ENCODE peak calls at places on chromosomes 5 and 9, in ten cellular contexts. One of them, this sample, is unnamed.

GRCh38 chr5:68872088-68872842 is 221.5 kb upstream of the SLC30A5 start:
- DNase-seq in CD4-positive, CD25-positive, alpha-beta regulatory T cell: no peak
- DNase-seq in NCI-H1092: no peak
- DNase-seq in RWPE1: no peak
- DNase-seq in iPS-NIHi11: peak
- DNase-seq in fibroblast of lung: peak
- DNase-seq in caudate nucleus: no peak
- DNase-seq in substantia nigra: no peak
- DNase-seq in choroid plexus epithelial cell: peak
- DNase-seq in sciatic nerve: no peak
- DNase-seq in this sample: no peak

GRCh38 chr5:142777858-142778257 is 7.7 kb downstream of the ARHGAP26 start:
- DNase-seq in CD4-positive, CD25-positive, alpha-beta regulatory T cell: no peak
- DNase-seq in NCI-H1092: no peak
- DNase-seq in RWPE1: no peak
- DNase-seq in iPS-NIHi11: no peak
- DNase-seq in fibroblast of lung: no peak
- DNase-seq in caudate nucleus: no peak
- DNase-seq in substantia nigra: no peak
- DNase-seq in choroid plexus epithelial cell: no peak
- DNase-seq in sciatic nerve: no peak
- DNase-seq in this sample: no peak

GRCh38 chr9:13171261-13171660 is 108.2 kb downstream of the MPDZ start:
- DNase-seq in CD4-positive, CD25-positive, alpha-beta regulatory T cell: no peak
- DNase-seq in NCI-H1092: no peak
- DNase-seq in RWPE1: no peak
- DNase-seq in iPS-NIHi11: no peak
- DNase-seq in fibroblast of lung: no peak
- DNase-seq in caudate nucleus: no peak
- DNase-seq in substantia nigra: no peak
- DNase-seq in choroid plexus epithelial cell: peak
- DNase-seq in sciatic nerve: no peak
- DNase-seq in this sample: no peak

GRCh38 chr9:99400184-99400731 is 178.2 kb downstream of the SEC61B start:
- DNase-seq in CD4-positive, CD25-positive, alpha-beta regulatory T cell: no peak
- DNase-seq in NCI-H1092: no peak
- DNase-seq in RWPE1: no peak
- DNase-seq in iPS-NIHi11: peak
- DNase-seq in fibroblast of lung: no peak
- DNase-seq in caudate nucleus: no peak
- DNase-seq in substantia nigra: no peak
- DNase-seq in choroid plexus epithelial cell: peak
- DNase-seq in sciatic nerve: no peak
- DNase-seq in this sample: no peak

GRCh38 chr5:151107738-151108520 is 27.1 kb upstream of the TNIP1 start:
- DNase-seq in CD4-positive, CD25-positive, alpha-beta regulatory T cell: no peak
- DNase-seq in NCI-H1092: no peak
- DNase-seq in RWPE1: no peak
- DNase-seq in iPS-NIHi11: no peak
- DNase-seq in fibroblast of lung: peak
- DNase-seq in caudate nucleus: peak
- DNase-seq in substantia nigra: peak
- DNase-seq in choroid plexus epithelial cell: peak
- DNase-seq in sciatic nerve: no peak
- DNase-seq in this sample: no peak

GRCh38 chr9:127535834-127536233 is 76.2 kb upstream of the STXBP1 start:
- DNase-seq in CD4-positive, CD25-positive, alpha-beta regulatory T cell: no peak
- DNase-seq in NCI-H1092: no peak
- DNase-seq in RWPE1: no peak
- DNase-seq in iPS-NIHi11: no peak
- DNase-seq in fibroblast of lung: no peak
- DNase-seq in caudate nucleus: no peak
- DNase-seq in substantia nigra: no peak
- DNase-seq in choroid plexus epithelial cell: peak
- DNase-seq in sciatic nerve: no peak
- DNase-seq in this sample: no peak

GRCh38 chr5:108481355-108481931 is 99.5 kb upstream of the FBXL17 start:
- DNase-seq in CD4-positive, CD25-positive, alpha-beta regulatory T cell: no peak
- DNase-seq in NCI-H1092: peak
- DNase-seq in RWPE1: peak
- DNase-seq in iPS-NIHi11: peak
- DNase-seq in fibroblast of lung: peak
- DNase-seq in caudate nucleus: no peak
- DNase-seq in substantia nigra: no peak
- DNase-seq in choroid plexus epithelial cell: peak
- DNase-seq in sciatic nerve: no peak
- DNase-seq in this sample: peak

GRCh38 chr9:16321461-16322119 is 548.9 kb downstream of the BNC2 start:
- DNase-seq in CD4-positive, CD25-positive, alpha-beta regulatory T cell: no peak
- DNase-seq in NCI-H1092: no peak
- DNase-seq in RWPE1: no peak
- DNase-seq in iPS-NIHi11: no peak
- DNase-seq in fibroblast of lung: peak
- DNase-seq in caudate nucleus: no peak
- DNase-seq in substantia nigra: no peak
- DNase-seq in choroid plexus epithelial cell: peak
- DNase-seq in sciatic nerve: no peak
- DNase-seq in this sample: no peak

GRCh38 chr9:90268613-90269012 is 374.0 kb downstream of the DIRAS2 start:
- DNase-seq in CD4-positive, CD25-positive, alpha-beta regulatory T cell: no peak
- DNase-seq in NCI-H1092: no peak
- DNase-seq in RWPE1: no peak
- DNase-seq in iPS-NIHi11: no peak
- DNase-seq in fibroblast of lung: no peak
- DNase-seq in caudate nucleus: no peak
- DNase-seq in substantia nigra: no peak
- DNase-seq in choroid plexus epithelial cell: no peak
- DNase-seq in sciatic nerve: no peak
- DNase-seq in this sample: no peak

GRCh38 chr5:143577554-143577953 is 174.1 kb upstream of the NR3C1 start:
- DNase-seq in CD4-positive, CD25-positive, alpha-beta regulatory T cell: no peak
- DNase-seq in NCI-H1092: no peak
- DNase-seq in RWPE1: no peak
- DNase-seq in iPS-NIHi11: no peak
- DNase-seq in fibroblast of lung: no peak
- DNase-seq in caudate nucleus: no peak
- DNase-seq in substantia nigra: no peak
- DNase-seq in choroid plexus epithelial cell: no peak
- DNase-seq in sciatic nerve: no peak
- DNase-seq in this sample: peak

GRCh38 chr5:132826424-132827082 is 3.9 kb downstream of the SHROOM1 start:
- DNase-seq in CD4-positive, CD25-positive, alpha-beta regulatory T cell: no peak
- DNase-seq in NCI-H1092: no peak
- DNase-seq in RWPE1: no peak
- DNase-seq in iPS-NIHi11: no peak
- DNase-seq in fibroblast of lung: no peak
- DNase-seq in caudate nucleus: no peak
- DNase-seq in substantia nigra: no peak
- DNase-seq in choroid plexus epithelial cell: no peak
- DNase-seq in sciatic nerve: no peak
- DNase-seq in this sample: no peak

GRCh38 chr9:129383005-129383414 is 204.9 kb upstream of the IER5L start:
- DNase-seq in CD4-positive, CD25-positive, alpha-beta regulatory T cell: no peak
- DNase-seq in NCI-H1092: no peak
- DNase-seq in RWPE1: peak
- DNase-seq in iPS-NIHi11: peak
- DNase-seq in fibroblast of lung: no peak
- DNase-seq in caudate nucleus: no peak
- DNase-seq in substantia nigra: no peak
- DNase-seq in choroid plexus epithelial cell: no peak
- DNase-seq in sciatic nerve: peak
- DNase-seq in this sample: no peak

GRCh38 chr9:91770229-91770628 is 179.8 kb downstream of the ROR2 start:
- DNase-seq in CD4-positive, CD25-positive, alpha-beta regulatory T cell: no peak
- DNase-seq in NCI-H1092: no peak
- DNase-seq in RWPE1: peak
- DNase-seq in iPS-NIHi11: no peak
- DNase-seq in fibroblast of lung: no peak
- DNase-seq in caudate nucleus: no peak
- DNase-seq in substantia nigra: no peak
- DNase-seq in choroid plexus epithelial cell: no peak
- DNase-seq in sciatic nerve: no peak
- DNase-seq in this sample: no peak

GRCh38 chr5:159038907-159039306 is 60.8 kb downstream of the EBF1 start:
- DNase-seq in CD4-positive, CD25-positive, alpha-beta regulatory T cell: no peak
- DNase-seq in NCI-H1092: no peak
- DNase-seq in RWPE1: no peak
- DNase-seq in iPS-NIHi11: no peak
- DNase-seq in fibroblast of lung: peak
- DNase-seq in caudate nucleus: no peak
- DNase-seq in substantia nigra: no peak
- DNase-seq in choroid plexus epithelial cell: peak
- DNase-seq in sciatic nerve: no peak
- DNase-seq in this sample: no peak

GRCh38 chr5:177300236-177300880 is 3.2 kb downstream of the RAB24 start:
- DNase-seq in CD4-positive, CD25-positive, alpha-beta regulatory T cell: peak
- DNase-seq in NCI-H1092: no peak
- DNase-seq in RWPE1: peak
- DNase-seq in iPS-NIHi11: peak
- DNase-seq in fibroblast of lung: peak
- DNase-seq in caudate nucleus: no peak
- DNase-seq in substantia nigra: peak
- DNase-seq in choroid plexus epithelial cell: peak
- DNase-seq in sciatic nerve: no peak
- DNase-seq in this sample: no peak

GRCh38 chr5:6703791-6704190 is 9.4 kb upstream of the TENT4A start:
- DNase-seq in CD4-positive, CD25-positive, alpha-beta regulatory T cell: no peak
- DNase-seq in NCI-H1092: no peak
- DNase-seq in RWPE1: no peak
- DNase-seq in iPS-NIHi11: no peak
- DNase-seq in fibroblast of lung: peak
- DNase-seq in caudate nucleus: no peak
- DNase-seq in substantia nigra: no peak
- DNase-seq in choroid plexus epithelial cell: peak
- DNase-seq in sciatic nerve: no peak
- DNase-seq in this sample: no peak

GRCh38 chr5:59562756-59563389 is 330.7 kb downstream of the PDE4D start:
- DNase-seq in CD4-positive, CD25-positive, alpha-beta regulatory T cell: no peak
- DNase-seq in NCI-H1092: no peak
- DNase-seq in RWPE1: peak
- DNase-seq in iPS-NIHi11: peak
- DNase-seq in fibroblast of lung: peak
- DNase-seq in caudate nucleus: no peak
- DNase-seq in substantia nigra: no peak
- DNase-seq in choroid plexus epithelial cell: peak
- DNase-seq in sciatic nerve: no peak
- DNase-seq in this sample: no peak

GRCh38 chr5:136021016-136021405 is 7.8 kb upstream of the TGFBI start:
- DNase-seq in CD4-positive, CD25-positive, alpha-beta regulatory T cell: no peak
- DNase-seq in NCI-H1092: no peak
- DNase-seq in RWPE1: no peak
- DNase-seq in iPS-NIHi11: no peak
- DNase-seq in fibroblast of lung: no peak
- DNase-seq in caudate nucleus: no peak
- DNase-seq in substantia nigra: no peak
- DNase-seq in choroid plexus epithelial cell: peak
- DNase-seq in sciatic nerve: no peak
- DNase-seq in this sample: no peak

GRCh38 chr5:53425598-53426516 is 54.6 kb upstream of the FST start:
- DNase-seq in CD4-positive, CD25-positive, alpha-beta regulatory T cell: no peak
- DNase-seq in NCI-H1092: peak
- DNase-seq in RWPE1: peak
- DNase-seq in iPS-NIHi11: peak
- DNase-seq in fibroblast of lung: no peak
- DNase-seq in caudate nucleus: peak
- DNase-seq in substantia nigra: no peak
- DNase-seq in choroid plexus epithelial cell: no peak
- DNase-seq in sciatic nerve: no peak
- DNase-seq in this sample: peak

GRCh38 chr5:144436007-144436406 is 265.3 kb downstream of the KCTD16 start:
- DNase-seq in CD4-positive, CD25-positive, alpha-beta regulatory T cell: no peak
- DNase-seq in NCI-H1092: peak
- DNase-seq in RWPE1: no peak
- DNase-seq in iPS-NIHi11: no peak
- DNase-seq in fibroblast of lung: no peak
- DNase-seq in caudate nucleus: no peak
- DNase-seq in substantia nigra: no peak
- DNase-seq in choroid plexus epithelial cell: no peak
- DNase-seq in sciatic nerve: no peak
- DNase-seq in this sample: peak

GRCh38 chr5:10702911-10703491 is 58.0 kb downstream of the DAP start:
- DNase-seq in CD4-positive, CD25-positive, alpha-beta regulatory T cell: no peak
- DNase-seq in NCI-H1092: no peak
- DNase-seq in RWPE1: peak
- DNase-seq in iPS-NIHi11: no peak
- DNase-seq in fibroblast of lung: peak
- DNase-seq in caudate nucleus: no peak
- DNase-seq in substantia nigra: no peak
- DNase-seq in choroid plexus epithelial cell: peak
- DNase-seq in sciatic nerve: no peak
- DNase-seq in this sample: no peak

GRCh38 chr9:131411719-131412681 is 18.1 kb downstream of the PRRC2B start:
- DNase-seq in CD4-positive, CD25-positive, alpha-beta regulatory T cell: no peak
- DNase-seq in NCI-H1092: no peak
- DNase-seq in RWPE1: no peak
- DNase-seq in iPS-NIHi11: no peak
- DNase-seq in fibroblast of lung: no peak
- DNase-seq in caudate nucleus: no peak
- DNase-seq in substantia nigra: no peak
- DNase-seq in choroid plexus epithelial cell: no peak
- DNase-seq in sciatic nerve: peak
- DNase-seq in this sample: no peak

GRCh38 chr9:110089681-110090370 is 118.1 kb downstream of the C9orf152 start:
- DNase-seq in CD4-positive, CD25-positive, alpha-beta regulatory T cell: no peak
- DNase-seq in NCI-H1092: no peak
- DNase-seq in RWPE1: no peak
- DNase-seq in iPS-NIHi11: no peak
- DNase-seq in fibroblast of lung: no peak
- DNase-seq in caudate nucleus: no peak
- DNase-seq in substantia nigra: no peak
- DNase-seq in choroid plexus epithelial cell: no peak
- DNase-seq in sciatic nerve: no peak
- DNase-seq in this sample: no peak

GRCh38 chr5:177036443-177036842 is 13.9 kb downstream of the ZNF346 start:
- DNase-seq in CD4-positive, CD25-positive, alpha-beta regulatory T cell: no peak
- DNase-seq in NCI-H1092: no peak
- DNase-seq in RWPE1: no peak
- DNase-seq in iPS-NIHi11: peak
- DNase-seq in fibroblast of lung: no peak
- DNase-seq in caudate nucleus: no peak
- DNase-seq in substantia nigra: no peak
- DNase-seq in choroid plexus epithelial cell: no peak
- DNase-seq in sciatic nerve: no peak
- DNase-seq in this sample: no peak

GRCh38 chr9:125432715-125433385 is 171.2 kb downstream of the GAPVD1 start:
- DNase-seq in CD4-positive, CD25-positive, alpha-beta regulatory T cell: no peak
- DNase-seq in NCI-H1092: no peak
- DNase-seq in RWPE1: no peak
- DNase-seq in iPS-NIHi11: no peak
- DNase-seq in fibroblast of lung: no peak
- DNase-seq in caudate nucleus: no peak
- DNase-seq in substantia nigra: no peak
- DNase-seq in choroid plexus epithelial cell: no peak
- DNase-seq in sciatic nerve: peak
- DNase-seq in this sample: no peak

GRCh38 chr9:132946624-132947295 is 2.3 kb upstream of the TSC1 start:
- DNase-seq in CD4-positive, CD25-positive, alpha-beta regulatory T cell: no peak
- DNase-seq in NCI-H1092: no peak
- DNase-seq in RWPE1: peak
- DNase-seq in iPS-NIHi11: peak
- DNase-seq in fibroblast of lung: peak
- DNase-seq in caudate nucleus: no peak
- DNase-seq in substantia nigra: no peak
- DNase-seq in choroid plexus epithelial cell: peak
- DNase-seq in sciatic nerve: no peak
- DNase-seq in this sample: no peak

GRCh38 chr9:91711755-91712591 is 238.1 kb downstream of the ROR2 start:
- DNase-seq in CD4-positive, CD25-positive, alpha-beta regulatory T cell: no peak
- DNase-seq in NCI-H1092: no peak
- DNase-seq in RWPE1: no peak
- DNase-seq in iPS-NIHi11: no peak
- DNase-seq in fibroblast of lung: no peak
- DNase-seq in caudate nucleus: peak
- DNase-seq in substantia nigra: no peak
- DNase-seq in choroid plexus epithelial cell: peak
- DNase-seq in sciatic nerve: no peak
- DNase-seq in this sample: no peak